ENCODE peak calls at places on chromosomes 16 and 17, in nine cellular contexts. J is neuronal stem cell, W is T-helper 17 cell, N is EL, Q is left cardiac atrium, S is NCI-H2029 treated with DMSO at 0.1 percent for 48 hours, H is head of caudate nucleus, C is SHP77, R is NCI-H1436. M is an unnamed sample.

GRCh38 chr16:79776243-79776884 is 175.8 kb upstream of the MAF start:
- DNase-seq in C (no peak), W (no peak), H (no peak), S (no peak), N (no peak), Q (peak; percentile 38), R (no peak), J (no peak), M (no peak)

GRCh38 chr17:1347681-1348318 is 52.2 kb downstream of the YWHAE start:
- DNase-seq in S (no peak), R (no peak), J (no peak), C (no peak), N (no peak), H (no peak), W (no peak), Q (peak; percentile 45), M (no peak)

GRCh38 chr17:59513934-59514841 is 51.2 kb upstream of the DHX40 start:
- DNase-seq in H (peak; percentile 65), R (peak; percentile 100), Q (peak; percentile 87), S (peak; percentile 85), W (no peak), C (peak; percentile 83), N (peak; percentile 37), J (no peak), M (no peak)

GRCh38 chr16:27792486-27793275 is 242.7 kb downstream of the KATNIP start:
- DNase-seq in N (peak; percentile 17), R (no peak), S (no peak), C (no peak), W (no peak), Q (no peak), J (no peak), H (no peak), M (no peak)

GRCh38 chr16:50457979-50458461 is 89.2 kb upstream of the BRD7 start:
- DNase-seq in H (no peak), C (no peak), W (no peak), S (no peak), N (no peak), R (no peak), Q (no peak), J (no peak), M (no peak)

GRCh38 chr16:1667271-1667670 is 10.8 kb upstream of the JPT2 start:
- DNase-seq in R (no peak), Q (no peak), W (no peak), N (no peak), S (no peak), C (no peak), J (no peak), H (no peak), M (no peak)

GRCh38 chr16:69772560-69773254 is 10.6 kb downstream of the WWP2 start:
- DNase-seq in Q (no peak), N (peak; percentile 20), S (no peak), W (no peak), H (no peak), C (no peak), J (no peak), R (no peak), M (no peak)

GRCh38 chr16:29198231-29198630 is 208.3 kb downstream of the NPIPB11 start:
- DNase-seq in R (no peak), H (no peak), W (no peak), C (no peak), N (no peak), S (no peak), J (no peak), Q (no peak), M (no peak)

GRCh38 chr16:57994778-57995177 is 5.7 kb downstream of the ZNF319 start:
- DNase-seq in C (no peak), N (peak; percentile 48), R (no peak), Q (peak; percentile 70), J (no peak), S (no peak), W (no peak), H (no peak), M (peak; percentile 25)

M was measured in effector memory CD4-positive, alpha-beta T cell.